ENCODE peak calls at places on chromosomes 4 and X, in five cellular contexts. One of them, this sample, is unnamed.

GRCh38 chr4:188439641-188440311 is 300.5 kb downstream of the TRIML1 start:
- ATAC-seq in K562: no peak
- ATAC-seq in HepG2: peak
- ATAC-seq in upper lobe of left lung: no peak
- ATAC-seq in GM12878: no peak
- ATAC-seq in this sample: peak

GRCh38 chr4:173370130-173370476 is 651 bp upstream of the SAP30 start:
- ATAC-seq in K562: peak
- ATAC-seq in HepG2: no peak
- ATAC-seq in upper lobe of left lung: peak
- ATAC-seq in GM12878: peak
- ATAC-seq in this sample: peak

GRCh38 chr4:48409203-48409602 is 67.9 kb downstream of the SLAIN2 start:
- ATAC-seq in GM12878: no peak
- ATAC-seq in HepG2: no peak
- ATAC-seq in upper lobe of left lung: no peak
- ATAC-seq in K562: no peak
- ATAC-seq in this sample: no peak

GRCh38 chrX:16436348-16437188 is 213.4 kb upstream of the S100G start:
- ATAC-seq in upper lobe of left lung: peak
- ATAC-seq in GM12878: peak
- ATAC-seq in HepG2: peak
- ATAC-seq in K562: peak
- ATAC-seq in this sample: peak

GRCh38 chr4:102524691-102525090 is 23.5 kb downstream of the NFKB1 start:
- ATAC-seq in GM12878: no peak
- ATAC-seq in K562: peak
- ATAC-seq in HepG2: no peak
- ATAC-seq in upper lobe of left lung: peak
- ATAC-seq in this sample: no peak

GRCh38 chr4:15479913-15480185 is 10.2 kb downstream of the CC2D2A start:
- ATAC-seq in K562: no peak
- ATAC-seq in HepG2: no peak
- ATAC-seq in upper lobe of left lung: peak
- ATAC-seq in GM12878: no peak
- ATAC-seq in this sample: peak

GRCh38 chrX:124239324-124239723 is 93.1 kb upstream of the TEX13D start:
- ATAC-seq in GM12878: peak
- ATAC-seq in K562: no peak
- ATAC-seq in upper lobe of left lung: peak
- ATAC-seq in HepG2: no peak
- ATAC-seq in this sample: no peak

GRCh38 chr4:70754990-70755688 is 33.4 kb downstream of the RUFY3 start:
- ATAC-seq in GM12878: peak
- ATAC-seq in K562: no peak
- ATAC-seq in upper lobe of left lung: no peak
- ATAC-seq in HepG2: no peak
- ATAC-seq in this sample: no peak

GRCh38 chr4:16693040-16693506 is 205.4 kb downstream of the LDB2 start:
- ATAC-seq in GM12878: no peak
- ATAC-seq in upper lobe of left lung: no peak
- ATAC-seq in K562: no peak
- ATAC-seq in HepG2: no peak
- ATAC-seq in this sample: peak

GRCh38 chr4:163591614-163592020 is 97.1 kb downstream of the TMA16 start:
- ATAC-seq in HepG2: no peak
- ATAC-seq in K562: no peak
- ATAC-seq in GM12878: peak
- ATAC-seq in upper lobe of left lung: peak
- ATAC-seq in this sample: no peak

GRCh38 chrX:97683256-97683655 is 799.5 kb downstream of the RPA4 start:
- ATAC-seq in HepG2: no peak
- ATAC-seq in K562: no peak
- ATAC-seq in GM12878: no peak
- ATAC-seq in upper lobe of left lung: no peak
- ATAC-seq in this sample: no peak

GRCh38 chr4:101695176-101695575 is 95.4 kb upstream of the BANK1 start:
- ATAC-seq in upper lobe of left lung: no peak
- ATAC-seq in HepG2: no peak
- ATAC-seq in GM12878: no peak
- ATAC-seq in K562: no peak
- ATAC-seq in this sample: no peak

GRCh38 chrX:39063037-39063436 is 261.8 kb downstream of the MID1IP1 start:
- ATAC-seq in upper lobe of left lung: peak
- ATAC-seq in GM12878: no peak
- ATAC-seq in K562: no peak
- ATAC-seq in HepG2: no peak
- ATAC-seq in this sample: no peak

GRCh38 chrX:108437789-108438623 is at the start of gene COL4A6:
- ATAC-seq in upper lobe of left lung: no peak
- ATAC-seq in HepG2: peak
- ATAC-seq in K562: peak
- ATAC-seq in GM12878: no peak
- ATAC-seq in this sample: peak

GRCh38 chrX:153411988-153412574 is 809 bp downstream of the ZFP92 start:
- ATAC-seq in upper lobe of left lung: no peak
- ATAC-seq in HepG2: no peak
- ATAC-seq in K562: no peak
- ATAC-seq in GM12878: peak
- ATAC-seq in this sample: no peak

GRCh38 chr4:140211693-140212092 is 57.7 kb upstream of the MAML3 start:
- ATAC-seq in GM12878: no peak
- ATAC-seq in HepG2: no peak
- ATAC-seq in upper lobe of left lung: no peak
- ATAC-seq in K562: no peak
- ATAC-seq in this sample: no peak
- TF ChIP-seq POLR2AphosphoS5 in GM12878: no peak
- TF ChIP-seq POLR2AphosphoS5 in HepG2: no peak
- TF ChIP-seq POLR2AphosphoS5 in upper lobe of left lung: no peak
- TF ChIP-seq POLR2AphosphoS5 in K562: no peak
- TF ChIP-seq POLR2AphosphoS5 in this sample: no peak

GRCh38 chrX:155744534-155744933 is 131.8 kb upstream of the TMLHE start:
- ATAC-seq in K562: no peak
- ATAC-seq in GM12878: no peak
- ATAC-seq in HepG2: no peak
- ATAC-seq in upper lobe of left lung: no peak
- ATAC-seq in this sample: no peak

GRCh38 chrX:155751131-155751530 is 130.0 kb upstream of the VAMP7 start:
- ATAC-seq in HepG2: no peak
- ATAC-seq in GM12878: no peak
- ATAC-seq in K562: no peak
- ATAC-seq in upper lobe of left lung: no peak
- ATAC-seq in this sample: no peak

GRCh38 chrX:155747520-155747919 is 133.6 kb upstream of the VAMP7 start:
- ATAC-seq in K562: no peak
- ATAC-seq in HepG2: no peak
- ATAC-seq in GM12878: no peak
- ATAC-seq in upper lobe of left lung: no peak
- ATAC-seq in this sample: no peak

GRCh38 chrX:155745792-155746191 is 133.0 kb upstream of the TMLHE start:
- ATAC-seq in GM12878: no peak
- ATAC-seq in HepG2: no peak
- ATAC-seq in K562: peak
- ATAC-seq in upper lobe of left lung: no peak
- ATAC-seq in this sample: no peak
- TF ChIP-seq EP300 in GM12878: no peak
- TF ChIP-seq EP300 in HepG2: no peak
- TF ChIP-seq EP300 in K562: no peak
- TF ChIP-seq EP300 in upper lobe of left lung: no peak
- TF ChIP-seq EP300 in this sample: no peak

DNA sequence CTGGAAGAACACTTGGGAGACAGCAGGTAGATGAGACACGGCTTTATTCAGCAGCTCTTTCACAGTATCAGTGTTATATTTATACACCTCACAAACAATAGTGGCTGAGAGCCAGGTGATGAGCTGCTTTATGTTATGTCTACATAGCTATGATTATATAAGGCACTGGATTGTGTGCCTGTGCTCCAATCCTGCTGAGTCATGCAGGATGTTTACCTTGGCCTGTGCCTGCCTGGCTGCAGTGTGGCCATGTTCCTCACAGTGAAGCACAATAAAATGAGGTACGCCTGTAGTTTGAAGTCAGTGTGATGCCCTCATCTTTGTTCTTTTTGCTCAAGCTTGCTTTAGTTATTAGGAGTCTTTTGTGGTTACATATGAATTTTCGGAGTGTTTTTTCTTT is 31.3 kb downstream of the CXCL13 start:
- ATAC-seq in GM12878: no peak
- ATAC-seq in K562: peak
- ATAC-seq in upper lobe of left lung: no peak
- ATAC-seq in HepG2: peak
- ATAC-seq in this sample: no peak
- TF ChIP-seq POLR2AphosphoS5 in GM12878: no peak
- TF ChIP-seq POLR2AphosphoS5 in K562: no peak
- TF ChIP-seq POLR2AphosphoS5 in upper lobe of left lung: no peak
- TF ChIP-seq POLR2AphosphoS5 in HepG2: no peak
- TF ChIP-seq POLR2AphosphoS5 in this sample: no peak

DNA sequence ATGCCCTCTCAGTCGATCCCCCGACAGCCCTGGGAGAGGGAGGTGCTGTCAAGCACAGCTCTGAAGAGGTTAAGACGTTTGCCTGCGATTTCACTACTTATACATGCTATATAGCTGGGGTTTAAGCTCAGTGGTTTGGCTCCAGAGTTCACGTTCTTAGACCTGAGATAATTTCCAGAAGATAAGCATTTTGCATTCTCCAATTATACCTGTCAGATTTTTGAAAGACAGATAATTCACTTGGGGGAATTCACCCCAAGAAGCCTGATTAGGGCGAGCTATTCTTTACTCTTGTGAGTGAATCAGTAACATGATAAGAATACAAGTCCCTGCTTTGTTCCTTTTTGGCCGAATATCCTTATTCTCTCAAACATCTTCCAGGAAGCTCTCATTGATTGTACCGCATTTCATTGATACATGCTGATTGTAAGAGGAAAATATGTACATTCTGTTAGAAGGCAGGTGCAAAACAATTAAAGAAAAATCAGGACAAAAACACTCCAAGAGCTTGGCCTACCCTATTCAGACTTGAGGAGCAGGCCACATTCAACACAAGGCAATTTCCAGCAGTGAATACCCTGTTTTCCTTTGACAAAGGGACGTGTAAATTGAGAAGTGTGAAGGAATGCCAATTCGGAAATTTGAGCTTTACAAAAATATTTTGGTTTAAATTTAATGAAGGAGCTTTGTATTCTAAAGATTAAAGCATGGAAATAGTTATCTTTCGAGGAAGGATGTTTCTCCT is 30.2 kb downstream of the TENM3 start:
- ATAC-seq in K562: no peak
- ATAC-seq in HepG2: no peak
- ATAC-seq in upper lobe of left lung: no peak
- ATAC-seq in GM12878: no peak
- ATAC-seq in this sample: no peak
- TF ChIP-seq EP300 in K562: no peak
- TF ChIP-seq EP300 in HepG2: no peak
- TF ChIP-seq EP300 in upper lobe of left lung: no peak
- TF ChIP-seq EP300 in GM12878: no peak
- TF ChIP-seq EP300 in this sample: no peak

This sample was measured in gastroesophageal sphincter.